ENCODE peak calls at places on chromosomes 2 and 18, in six cellular contexts. One of them, this sample, is unnamed.

GRCh38 chr18:70621710-70622109 is 332.9 kb downstream of the SOCS6 start:
- DNase-seq in left ventricle myocardium inferior: no peak
- DNase-seq in CD4-positive, alpha-beta memory T cell: peak
- DNase-seq in body of pancreas: no peak
- DNase-seq in GM23248: no peak
- DNase-seq in sigmoid colon: no peak
- DNase-seq in this sample: no peak

GRCh38 chr18:2425426-2426317 is 145.6 kb downstream of the METTL4 start:
- DNase-seq in CD4-positive, alpha-beta memory T cell: no peak
- DNase-seq in GM23248: peak
- DNase-seq in sigmoid colon: no peak
- DNase-seq in body of pancreas: no peak
- DNase-seq in left ventricle myocardium inferior: no peak
- DNase-seq in this sample: no peak

GRCh38 chr2:227717687-227718567 is at the start of gene SLC19A3:
- DNase-seq in sigmoid colon: peak
- DNase-seq in GM23248: peak
- DNase-seq in CD4-positive, alpha-beta memory T cell: no peak
- DNase-seq in body of pancreas: peak
- DNase-seq in left ventricle myocardium inferior: peak
- DNase-seq in this sample: peak

GRCh38 chr2:134718095-134718955 is 475 bp downstream of the TMEM163 start:
- DNase-seq in sigmoid colon: no peak
- DNase-seq in CD4-positive, alpha-beta memory T cell: peak
- DNase-seq in GM23248: peak
- DNase-seq in body of pancreas: peak
- DNase-seq in left ventricle myocardium inferior: peak
- DNase-seq in this sample: no peak

GRCh38 chr2:46562451-46562841 is 83.1 kb downstream of the TMEM247 start:
- DNase-seq in sigmoid colon: no peak
- DNase-seq in left ventricle myocardium inferior: no peak
- DNase-seq in body of pancreas: no peak
- DNase-seq in GM23248: no peak
- DNase-seq in CD4-positive, alpha-beta memory T cell: no peak
- DNase-seq in this sample: no peak

GRCh38 chr2:128643221-128644065 is 324.8 kb upstream of the HS6ST1 start:
- DNase-seq in sigmoid colon: peak
- DNase-seq in body of pancreas: no peak
- DNase-seq in CD4-positive, alpha-beta memory T cell: no peak
- DNase-seq in GM23248: no peak
- DNase-seq in left ventricle myocardium inferior: no peak
- DNase-seq in this sample: no peak

GRCh38 chr2:218264773-218265601 is 4.2 kb downstream of the GPBAR1 start:
- DNase-seq in GM23248: no peak
- DNase-seq in body of pancreas: peak
- DNase-seq in sigmoid colon: peak
- DNase-seq in CD4-positive, alpha-beta memory T cell: no peak
- DNase-seq in left ventricle myocardium inferior: no peak
- DNase-seq in this sample: no peak

GRCh38 chr2:128452536-128453530 is 134.2 kb upstream of the HS6ST1 start:
- DNase-seq in left ventricle myocardium inferior: no peak
- DNase-seq in GM23248: no peak
- DNase-seq in body of pancreas: no peak
- DNase-seq in CD4-positive, alpha-beta memory T cell: no peak
- DNase-seq in sigmoid colon: no peak
- DNase-seq in this sample: no peak

GRCh38 chr2:104923665-104924064 is 69.8 kb downstream of the POU3F3 start:
- DNase-seq in CD4-positive, alpha-beta memory T cell: no peak
- DNase-seq in sigmoid colon: no peak
- DNase-seq in body of pancreas: no peak
- DNase-seq in left ventricle myocardium inferior: no peak
- DNase-seq in GM23248: no peak
- DNase-seq in this sample: no peak

GRCh38 chr2:121746071-121746578 is 9.3 kb upstream of the TSN start:
- DNase-seq in body of pancreas: no peak
- DNase-seq in GM23248: no peak
- DNase-seq in CD4-positive, alpha-beta memory T cell: no peak
- DNase-seq in sigmoid colon: no peak
- DNase-seq in left ventricle myocardium inferior: no peak
- DNase-seq in this sample: no peak

GRCh38 chr2:218035463-218036100 is 32.8 kb upstream of the TNS1 start:
- DNase-seq in CD4-positive, alpha-beta memory T cell: no peak
- DNase-seq in sigmoid colon: no peak
- DNase-seq in left ventricle myocardium inferior: no peak
- DNase-seq in GM23248: no peak
- DNase-seq in body of pancreas: no peak
- DNase-seq in this sample: no peak

GRCh38 chr2:11446733-11447248 is 19.2 kb downstream of the E2F6 start:
- DNase-seq in GM23248: peak
- DNase-seq in CD4-positive, alpha-beta memory T cell: peak
- DNase-seq in sigmoid colon: peak
- DNase-seq in body of pancreas: peak
- DNase-seq in left ventricle myocardium inferior: no peak
- DNase-seq in this sample: no peak

GRCh38 chr2:76212305-76212985 is 501.7 kb upstream of the GCFC2 start:
- DNase-seq in left ventricle myocardium inferior: no peak
- DNase-seq in GM23248: no peak
- DNase-seq in CD4-positive, alpha-beta memory T cell: no peak
- DNase-seq in sigmoid colon: no peak
- DNase-seq in body of pancreas: no peak
- DNase-seq in this sample: no peak

GRCh38 chr2:55922488-55922887 is 1.1 kb downstream of the EFEMP1 start:
- DNase-seq in body of pancreas: no peak
- DNase-seq in sigmoid colon: no peak
- DNase-seq in GM23248: peak
- DNase-seq in left ventricle myocardium inferior: no peak
- DNase-seq in CD4-positive, alpha-beta memory T cell: no peak
- DNase-seq in this sample: no peak

GRCh38 chr2:237058423-237058822 is 27.3 kb upstream of the COPS8 start:
- DNase-seq in body of pancreas: no peak
- DNase-seq in CD4-positive, alpha-beta memory T cell: no peak
- DNase-seq in GM23248: no peak
- DNase-seq in left ventricle myocardium inferior: no peak
- DNase-seq in sigmoid colon: no peak
- DNase-seq in this sample: no peak

GRCh38 chr2:240983361-240983995 is 14.9 kb upstream of the SNED1 start:
- DNase-seq in sigmoid colon: peak
- DNase-seq in left ventricle myocardium inferior: peak
- DNase-seq in CD4-positive, alpha-beta memory T cell: peak
- DNase-seq in GM23248: no peak
- DNase-seq in body of pancreas: peak
- DNase-seq in this sample: no peak

GRCh38 chr18:36672437-36673344 is 156.1 kb downstream of the TPGS2 start:
- DNase-seq in left ventricle myocardium inferior: no peak
- DNase-seq in GM23248: peak
- DNase-seq in body of pancreas: no peak
- DNase-seq in sigmoid colon: no peak
- DNase-seq in CD4-positive, alpha-beta memory T cell: no peak
- DNase-seq in this sample: no peak

GRCh38 chr2:226508683-226509082 is 290.9 kb downstream of the IRS1 start:
- DNase-seq in sigmoid colon: no peak
- DNase-seq in CD4-positive, alpha-beta memory T cell: no peak
- DNase-seq in body of pancreas: no peak
- DNase-seq in GM23248: no peak
- DNase-seq in left ventricle myocardium inferior: no peak
- DNase-seq in this sample: no peak

GRCh38 chr2:70826696-70827330 is 6.4 kb upstream of the CLEC4F start:
- DNase-seq in sigmoid colon: no peak
- DNase-seq in left ventricle myocardium inferior: no peak
- DNase-seq in GM23248: no peak
- DNase-seq in CD4-positive, alpha-beta memory T cell: no peak
- DNase-seq in body of pancreas: no peak
- DNase-seq in this sample: no peak

GRCh38 chr2:240997856-240998705 is at the start of gene SNED1:
- DNase-seq in sigmoid colon: peak
- DNase-seq in GM23248: peak
- DNase-seq in CD4-positive, alpha-beta memory T cell: peak
- DNase-seq in left ventricle myocardium inferior: peak
- DNase-seq in body of pancreas: peak
- DNase-seq in this sample: peak

GRCh38 chr18:46630160-46630559 is 26.9 kb downstream of the LOXHD1 start:
- DNase-seq in GM23248: peak
- DNase-seq in CD4-positive, alpha-beta memory T cell: no peak
- DNase-seq in left ventricle myocardium inferior: no peak
- DNase-seq in sigmoid colon: no peak
- DNase-seq in body of pancreas: no peak
- DNase-seq in this sample: no peak

GRCh38 chr2:53970898-53971681 is at the start of gene PSME4:
- DNase-seq in sigmoid colon: peak
- DNase-seq in GM23248: peak
- DNase-seq in body of pancreas: peak
- DNase-seq in left ventricle myocardium inferior: peak
- DNase-seq in CD4-positive, alpha-beta memory T cell: peak
- DNase-seq in this sample: peak

GRCh38 chr2:44479127-44479887 is 117.6 kb downstream of the CAMKMT start:
- DNase-seq in GM23248: peak
- DNase-seq in left ventricle myocardium inferior: no peak
- DNase-seq in body of pancreas: peak
- DNase-seq in sigmoid colon: no peak
- DNase-seq in CD4-positive, alpha-beta memory T cell: peak
- DNase-seq in this sample: no peak

GRCh38 chr18:68660355-68661183 is 54.3 kb downstream of the TMX3 start:
- DNase-seq in CD4-positive, alpha-beta memory T cell: peak
- DNase-seq in left ventricle myocardium inferior: no peak
- DNase-seq in GM23248: peak
- DNase-seq in sigmoid colon: no peak
- DNase-seq in body of pancreas: no peak
- DNase-seq in this sample: no peak

GRCh38 chr18:906416-907170 is 1.9 kb downstream of the ADCYAP1 start:
- DNase-seq in GM23248: peak
- DNase-seq in left ventricle myocardium inferior: no peak
- DNase-seq in body of pancreas: no peak
- DNase-seq in sigmoid colon: no peak
- DNase-seq in CD4-positive, alpha-beta memory T cell: no peak
- DNase-seq in this sample: no peak

GRCh38 chr2:127097841-127098651 is 8.9 kb downstream of the BIN1 start:
- DNase-seq in left ventricle myocardium inferior: no peak
- DNase-seq in GM23248: no peak
- DNase-seq in sigmoid colon: peak
- DNase-seq in CD4-positive, alpha-beta memory T cell: no peak
- DNase-seq in body of pancreas: no peak
- DNase-seq in this sample: no peak

GRCh38 chr2:112187046-112187715 is 49.0 kb downstream of the FBLN7 start:
- DNase-seq in body of pancreas: no peak
- DNase-seq in left ventricle myocardium inferior: no peak
- DNase-seq in sigmoid colon: no peak
- DNase-seq in GM23248: no peak
- DNase-seq in CD4-positive, alpha-beta memory T cell: no peak
- DNase-seq in this sample: no peak

GRCh38 chr2:61786876-61787275 is 67.0 kb downstream of the FAM161A start:
- DNase-seq in left ventricle myocardium inferior: no peak
- DNase-seq in body of pancreas: no peak
- DNase-seq in CD4-positive, alpha-beta memory T cell: no peak
- DNase-seq in GM23248: no peak
- DNase-seq in sigmoid colon: no peak
- DNase-seq in this sample: no peak

GRCh38 chr2:179790235-179790895 is 71.0 kb downstream of the ZNF385B start:
- DNase-seq in sigmoid colon: no peak
- DNase-seq in CD4-positive, alpha-beta memory T cell: no peak
- DNase-seq in GM23248: no peak
- DNase-seq in left ventricle myocardium inferior: no peak
- DNase-seq in body of pancreas: no peak
- DNase-seq in this sample: no peak

GRCh38 chr2:113807634-113808196 is 51.3 kb upstream of the SLC35F5 start:
- DNase-seq in GM23248: no peak
- DNase-seq in sigmoid colon: no peak
- DNase-seq in body of pancreas: no peak
- DNase-seq in CD4-positive, alpha-beta memory T cell: no peak
- DNase-seq in left ventricle myocardium inferior: no peak
- DNase-seq in this sample: no peak

GRCh38 chr2:19706332-19706731 is 195.5 kb downstream of the TTC32 start:
- DNase-seq in body of pancreas: no peak
- DNase-seq in GM23248: peak
- DNase-seq in left ventricle myocardium inferior: no peak
- DNase-seq in sigmoid colon: no peak
- DNase-seq in CD4-positive, alpha-beta memory T cell: no peak
- DNase-seq in this sample: no peak

GRCh38 chr2:27736890-27737204 is 34.7 kb upstream of the MRPL33 start:
- DNase-seq in sigmoid colon: no peak
- DNase-seq in body of pancreas: no peak
- DNase-seq in GM23248: no peak
- DNase-seq in left ventricle myocardium inferior: no peak
- DNase-seq in CD4-positive, alpha-beta memory T cell: no peak
- DNase-seq in this sample: no peak
- H3K27ac ChIP-seq in sigmoid colon: peak
- H3K27ac ChIP-seq in body of pancreas: peak
- H3K27ac ChIP-seq in GM23248: peak
- H3K27ac ChIP-seq in left ventricle myocardium inferior: peak
- H3K27ac ChIP-seq in CD4-positive, alpha-beta memory T cell: no peak
- H3K27ac ChIP-seq in this sample: peak

GRCh38 chr2:27282892-27283291 is 663 bp downstream of the TRIM54 start:
- DNase-seq in body of pancreas: no peak
- DNase-seq in left ventricle myocardium inferior: no peak
- DNase-seq in GM23248: no peak
- DNase-seq in CD4-positive, alpha-beta memory T cell: no peak
- DNase-seq in sigmoid colon: no peak
- DNase-seq in this sample: no peak
- H3K4me3 ChIP-seq in body of pancreas: no peak
- H3K4me3 ChIP-seq in left ventricle myocardium inferior: peak
- H3K4me3 ChIP-seq in GM23248: no peak
- H3K4me3 ChIP-seq in CD4-positive, alpha-beta memory T cell: no peak
- H3K4me3 ChIP-seq in sigmoid colon: no peak
- H3K4me3 ChIP-seq in this sample: no peak

GRCh38 chr2:239398536-239398935 is 2.3 kb downstream of the HDAC4 start:
- DNase-seq in GM23248: peak
- DNase-seq in body of pancreas: no peak
- DNase-seq in left ventricle myocardium inferior: no peak
- DNase-seq in sigmoid colon: peak
- DNase-seq in CD4-positive, alpha-beta memory T cell: no peak
- DNase-seq in this sample: no peak
- H3K27ac ChIP-seq in GM23248: peak
- H3K27ac ChIP-seq in body of pancreas: no peak
- H3K27ac ChIP-seq in left ventricle myocardium inferior: peak
- H3K27ac ChIP-seq in sigmoid colon: peak
- H3K27ac ChIP-seq in CD4-positive, alpha-beta memory T cell: peak
- H3K27ac ChIP-seq in this sample: no peak

DNA sequence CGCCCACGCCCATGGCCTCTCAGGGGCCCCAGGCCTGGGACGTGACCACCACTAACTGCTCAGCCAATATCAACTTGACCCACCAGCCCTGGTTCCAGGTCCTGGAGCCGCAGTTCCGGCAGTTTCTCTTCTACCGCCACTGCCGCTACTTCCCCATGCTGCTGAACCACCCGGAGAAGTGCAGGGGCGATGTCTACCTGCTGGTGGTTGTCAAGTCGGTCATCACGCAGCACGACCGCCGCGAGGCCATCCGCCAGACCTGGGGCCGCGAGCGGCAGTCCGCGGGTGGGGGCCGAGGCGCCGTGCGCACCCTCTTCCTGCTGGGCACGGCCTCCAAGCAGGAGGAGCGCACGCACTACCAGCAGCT is 2.4 kb downstream of the B3GNT7 start:
- DNase-seq in GM23248: no peak
- DNase-seq in left ventricle myocardium inferior: no peak
- DNase-seq in sigmoid colon: no peak
- DNase-seq in body of pancreas: no peak
- DNase-seq in CD4-positive, alpha-beta memory T cell: no peak
- DNase-seq in this sample: no peak
- H3K4me3 ChIP-seq in GM23248: no peak
- H3K4me3 ChIP-seq in left ventricle myocardium inferior: no peak
- H3K4me3 ChIP-seq in sigmoid colon: no peak
- H3K4me3 ChIP-seq in body of pancreas: no peak
- H3K4me3 ChIP-seq in CD4-positive, alpha-beta memory T cell: no peak
- H3K4me3 ChIP-seq in this sample: no peak

GRCh38 chr2:66962625-66963207 is 434.4 kb upstream of the ETAA1 start:
- DNase-seq in body of pancreas: no peak
- DNase-seq in sigmoid colon: peak
- DNase-seq in left ventricle myocardium inferior: no peak
- DNase-seq in CD4-positive, alpha-beta memory T cell: no peak
- DNase-seq in GM23248: no peak
- DNase-seq in this sample: no peak
- H3K27ac ChIP-seq in body of pancreas: no peak
- H3K27ac ChIP-seq in sigmoid colon: peak
- H3K27ac ChIP-seq in left ventricle myocardium inferior: no peak
- H3K27ac ChIP-seq in CD4-positive, alpha-beta memory T cell: no peak
- H3K27ac ChIP-seq in GM23248: no peak
- H3K27ac ChIP-seq in this sample: no peak

This sample was measured in thoracic aorta.